ENCODE peak calls at places on chromosomes 3 and 15, in ten cellular contexts. G is mammary epithelial cell; K is stimulated activated CD4-positive, alpha-beta T cell treated with anti-CD3 and anti-CD28 coated beads, Interleukin-1b, Interleukin-23, amount 100 ng/mL, for 4 hours; F is fibroblast of the conjunctiva; L is pulmonary artery endothelial cell; A is NCI-H774; Y is T-helper 2 cell; N is GM12865; X is Peyer's patch; Z is SHP77. I is an unnamed sample.
A peak's percentile ranks its signal among the peaks of the same experiment; 100 is the strongest.

GRCh38 chr3:167852216-167852615 is 116.7 kb downstream of the SERPINI1 start:
- DNase-seq in G (no peak), K (no peak), F (peak; percentile 17), L (no peak), A (no peak), Y (no peak), N (no peak), X (no peak), Z (no peak), I (no peak)

GRCh38 chr3:194930439-194931204 is 244.9 kb downstream of the FAM43A start:
- DNase-seq in G (peak; percentile 41), K (no peak), F (no peak), L (peak; percentile 100), A (no peak), Y (no peak), N (no peak), X (no peak), Z (no peak), I (no peak)

GRCh38 chr3:169118666-169119370 is 544.7 kb downstream of the MECOM start:
- DNase-seq in G (no peak), K (no peak), F (no peak), L (no peak), A (no peak), Y (no peak), N (no peak), X (no peak), Z (no peak), I (no peak)

GRCh38 chr3:56042326-56042951 is 425.8 kb downstream of the ERC2 start:
- DNase-seq in G (peak; percentile 16), K (no peak), F (peak; percentile 54), L (no peak), A (no peak), Y (no peak), N (peak; percentile 9), X (no peak), Z (peak; percentile 19), I (no peak)

GRCh38 chr15:64197425-64197824 is 34.6 kb upstream of the PPIB start:
- DNase-seq in G (no peak), K (no peak), F (peak; percentile 83), L (no peak), A (no peak), Y (no peak), N (no peak), X (no peak), Z (no peak), I (no peak)

GRCh38 chr15:36325206-36325605 is 254.2 kb upstream of the CDIN1 start:
- DNase-seq in G (no peak), K (no peak), F (no peak), L (no peak), A (no peak), Y (no peak), N (no peak), X (no peak), Z (no peak), I (no peak)

GRCh38 chr3:23648965-23649328 is 156.8 kb upstream of the UBE2E1 start:
- DNase-seq in G (peak; percentile 64), K (no peak), F (no peak), L (no peak), A (no peak), Y (no peak), N (peak; percentile 48), X (no peak), Z (no peak), I (no peak)

GRCh38 chr15:90869601-90870353 is 1.4 kb downstream of the FURIN start:
- DNase-seq in G (peak; percentile 83), K (peak; percentile 23), F (peak; percentile 75), L (peak; percentile 89), A (no peak), Y (peak; percentile 38), N (peak; percentile 35), X (peak; percentile 40), Z (peak; percentile 67), I (no peak)

GRCh38 chr3:191253089-191253799 is 54.2 kb downstream of the OSTN start:
- DNase-seq in G (no peak), K (no peak), F (no peak), L (no peak), A (no peak), Y (no peak), N (peak; percentile 34), X (no peak), Z (no peak), I (no peak)

GRCh38 chr3:140568842-140569520 is 108.9 kb upstream of the TRIM42 start:
- DNase-seq in G (no peak), K (no peak), F (peak; percentile 24), L (no peak), A (no peak), Y (no peak), N (no peak), X (no peak), Z (no peak), I (no peak)

GRCh38 chr15:94582368-94582767 is 351.0 kb downstream of the MCTP2 start:
- DNase-seq in G (peak; percentile 6), K (no peak), F (no peak), L (peak; percentile 53), A (peak; percentile 7), Y (no peak), N (peak; percentile 27), X (no peak), Z (peak; percentile 11), I (no peak)

GRCh38 chr3:9809615-9810356 is at the start of gene TTLL3:
- DNase-seq in G (peak; percentile 38), K (no peak), F (peak; percentile 39), L (no peak), A (peak; percentile 28), Y (peak; percentile 24), N (peak; percentile 72), X (peak; percentile 67), Z (peak; percentile 83), I (peak; percentile 57)

GRCh38 chr3:45412731-45413130 is 24.4 kb downstream of the LARS2 start:
- DNase-seq in G (no peak), K (no peak), F (no peak), L (no peak), A (no peak), Y (no peak), N (no peak), X (no peak), Z (no peak), I (no peak)

GRCh38 chr3:176967525-176967924 is 229.8 kb downstream of the TBL1XR1 start:
- DNase-seq in G (peak; percentile 41), K (no peak), F (no peak), L (no peak), A (no peak), Y (no peak), N (no peak), X (no peak), Z (no peak), I (no peak)

GRCh38 chr3:65928110-65928509 is 110.6 kb downstream of the MAGI1 start:
- DNase-seq in G (no peak), K (no peak), F (no peak), L (no peak), A (no peak), Y (no peak), N (no peak), X (no peak), Z (no peak), I (no peak)

GRCh38 chr15:96947296-96947695 is 616.8 kb downstream of the NR2F2 start:
- DNase-seq in G (no peak), K (no peak), F (no peak), L (no peak), A (no peak), Y (no peak), N (no peak), X (no peak), Z (no peak), I (no peak)

GRCh38 chr15:90529369-90530249 is at the start of gene CRTC3:
- DNase-seq in G (peak; percentile 35), K (peak; percentile 24), F (no peak), L (no peak), A (peak; percentile 16), Y (peak; percentile 39), N (peak; percentile 71), X (peak; percentile 54), Z (peak; percentile 40), I (peak; percentile 75)

GRCh38 chr15:101013769-101014223 is 94.6 kb downstream of the LRRK1 start:
- DNase-seq in G (no peak), K (no peak), F (no peak), L (no peak), A (no peak), Y (no peak), N (no peak), X (no peak), Z (no peak), I (no peak)

I was measured in GM12892.